ENCODE peak calls at places on chromosomes 4 and X, in ten cellular contexts. E is heart left ventricle, X is K562, P is aorta, K is HCT116, L is pancreas, N is substantia nigra, Q is thoracic aorta, T is mammary epithelial cell, S is endothelial cell of umbilical vein. C is an unnamed sample.

GRCh38 chrX:41956027-41956426 is 32.7 kb upstream of the CASK start:
- DNase-seq in E (no peak), X (peak), P (no peak), K (no peak), L (no peak), N (no peak), Q (no peak), T (peak), S (no peak), C (no peak)

GRCh38 chrX:82092307-82092706 is 890.4 kb downstream of the SH3BGRL start:
- DNase-seq in E (no peak), X (no peak), P (no peak), K (no peak), L (no peak), N (no peak), Q (no peak), T (no peak), S (no peak), C (no peak)

GRCh38 chrX:110146521-110146920 is 143.6 kb downstream of the TMEM164 start:
- DNase-seq in E (no peak), X (peak), P (no peak), K (peak), L (no peak), N (no peak), Q (no peak), T (peak), S (peak), C (no peak)

GRCh38 chrX:150478496-150479492 is 89.6 kb upstream of the MTM1 start:
- DNase-seq in E (no peak), X (no peak), P (no peak), K (no peak), L (no peak), N (no peak), Q (no peak), T (no peak), S (no peak), C (no peak)

GRCh38 chr4:177047070-177047850 is 254.5 kb upstream of the VEGFC start:
- DNase-seq in E (peak), X (peak), P (peak), K (peak), L (peak), N (peak), Q (no peak), T (peak), S (peak), C (peak)

GRCh38 chr4:8198906-8199593 is at the start of gene SH3TC1:
- DNase-seq in E (peak), X (peak), P (peak), K (peak), L (peak), N (peak), Q (peak), T (peak), S (peak), C (peak)

GRCh38 chr4:85720736-85721135 is 245.8 kb downstream of the ARHGAP24 start:
- DNase-seq in E (no peak), X (no peak), P (no peak), K (no peak), L (no peak), N (no peak), Q (no peak), T (peak), S (no peak), C (no peak)

GRCh38 chr4:134215636-134216340 is 14.2 kb upstream of the PABPC4L start:
- DNase-seq in E (no peak), X (no peak), P (no peak), K (no peak), L (no peak), N (no peak), Q (no peak), T (no peak), S (no peak), C (no peak)

GRCh38 chrX:71541546-71542022 is 8.7 kb downstream of the OGT start:
- DNase-seq in E (no peak), X (no peak), P (no peak), K (no peak), L (no peak), N (no peak), Q (no peak), T (peak), S (peak), C (no peak)

GRCh38 chrX:38817004-38817703 is 15.9 kb downstream of the MID1IP1 start:
- DNase-seq in E (peak), X (peak), P (no peak), K (no peak), L (no peak), N (no peak), Q (no peak), T (no peak), S (peak), C (no peak)

DNA sequence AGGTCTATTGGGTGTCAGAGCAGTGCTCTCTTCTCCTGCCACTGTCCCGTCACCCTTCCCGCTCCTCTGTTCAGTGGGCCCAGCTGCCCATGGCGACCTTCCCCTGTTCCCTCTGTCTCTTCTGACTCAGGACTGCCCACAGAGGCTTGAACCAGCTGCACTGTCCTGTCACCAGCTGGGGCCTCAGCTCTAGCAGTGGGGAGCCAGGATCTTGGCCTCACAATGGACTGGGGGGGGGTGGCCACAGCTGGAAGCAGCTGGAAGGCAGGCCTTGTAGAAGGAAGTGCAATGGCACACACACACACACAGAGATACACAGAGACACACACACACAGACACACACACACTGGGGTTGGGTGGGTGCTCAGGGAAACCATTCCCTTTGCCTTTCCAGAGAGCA is 114.0 kb upstream of the PJA1 start:
- DNase-seq in E (no peak), X (no peak), P (no peak), K (no peak), L (no peak), N (no peak), Q (no peak), T (no peak), S (no peak), C (no peak)
- H3K27ac ChIP-seq in E (no peak), X (no peak), P (no peak), K (no peak), L (no peak), N (no peak), Q (no peak), T (no peak), S (no peak), C (no peak)

GRCh38 chr4:2142630-2143427 is 83.7 kb downstream of the NAT8L start:
- DNase-seq in E (no peak), X (no peak), P (no peak), K (no peak), L (no peak), N (no peak), Q (no peak), T (no peak), S (no peak), C (no peak)
- H3K27ac ChIP-seq in E (no peak), X (no peak), P (no peak), K (no peak), L (no peak), N (peak), Q (no peak), T (no peak), S (no peak), C (peak)

GRCh38 chrX:70454441-70455365 is 10.1 kb downstream of the DLG3 start:
- DNase-seq in E (peak), X (peak), P (peak), K (peak), L (peak), N (peak), Q (no peak), T (peak), S (peak), C (no peak)
- H3K27ac ChIP-seq in E (peak), X (peak), P (peak), K (peak), L (peak), N (no peak), Q (peak), T (no peak), S (no peak), C (no peak)

DNA sequence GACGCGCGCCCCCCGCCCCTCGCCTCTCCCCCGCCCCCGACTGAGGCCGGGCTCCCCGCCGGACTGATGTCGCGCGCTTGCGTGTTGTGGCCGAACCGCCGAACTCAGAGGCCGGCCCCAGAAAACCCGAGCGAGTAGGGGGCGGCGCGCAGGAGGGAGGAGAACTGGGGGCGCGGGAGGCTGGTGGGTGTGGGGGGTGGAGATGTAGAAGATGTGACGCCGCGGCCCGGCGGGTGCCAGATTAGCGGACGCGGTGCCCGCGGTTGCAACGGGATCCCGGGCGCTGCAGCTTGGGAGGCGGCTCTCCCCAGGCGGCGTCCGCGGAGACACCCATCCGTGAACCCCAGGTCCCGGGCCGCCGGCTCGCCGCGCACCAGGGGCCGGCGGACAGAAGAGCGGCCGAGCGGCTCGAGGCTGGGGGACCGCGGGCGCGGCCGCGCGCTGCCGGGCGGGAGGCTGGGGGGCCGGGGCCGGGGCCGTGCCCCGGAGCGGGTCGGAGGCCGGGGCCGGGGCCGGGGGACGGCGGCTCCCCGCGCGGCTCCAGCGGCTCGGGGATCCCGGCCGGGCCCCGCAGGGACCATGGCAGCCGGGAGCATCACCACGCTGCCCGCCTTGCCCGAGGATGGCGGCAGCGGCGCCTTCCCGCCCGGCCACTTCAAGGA is at the start of gene FGF2:
- DNase-seq in E (peak), X (peak), P (peak), K (no peak), L (peak), N (peak), Q (peak), T (peak), S (peak), C (peak)
- H3K27ac ChIP-seq in E (peak), X (peak), P (peak), K (peak), L (no peak), N (peak), Q (peak), T (peak), S (peak), C (peak)

GRCh38 chr4:88200186-88200585 is 41.7 kb upstream of the ABCG2 start:
- DNase-seq in E (no peak), X (no peak), P (no peak), K (no peak), L (no peak), N (no peak), Q (no peak), T (no peak), S (no peak), C (no peak)

GRCh38 chr4:88189881-88190585 is 31.6 kb upstream of the ABCG2 start:
- DNase-seq in E (no peak), X (no peak), P (no peak), K (no peak), L (no peak), N (no peak), Q (no peak), T (no peak), S (no peak), C (no peak)

GRCh38 chr4:88196523-88197185 is 38.2 kb upstream of the ABCG2 start:
- DNase-seq in E (no peak), X (no peak), P (no peak), K (no peak), L (no peak), N (no peak), Q (no peak), T (no peak), S (no peak), C (no peak)

GRCh38 chr4:88191404-88191803 is 33.0 kb upstream of the ABCG2 start:
- DNase-seq in E (no peak), X (no peak), P (no peak), K (no peak), L (no peak), N (no peak), Q (no peak), T (no peak), S (no peak), C (no peak)

GRCh38 chr4:88195666-88196365 is 37.4 kb upstream of the ABCG2 start:
- DNase-seq in E (no peak), X (no peak), P (no peak), K (no peak), L (no peak), N (no peak), Q (no peak), T (no peak), S (no peak), C (no peak)
- H3K27ac ChIP-seq in E (no peak), X (no peak), P (no peak), K (no peak), L (no peak), N (no peak), Q (no peak), T (no peak), S (no peak), C (no peak)

GRCh38 chrX:24464498-24464835 is 619 bp upstream of the PDK3 start:
- DNase-seq in E (no peak), X (no peak), P (no peak), K (no peak), L (no peak), N (no peak), Q (no peak), T (no peak), S (no peak), C (no peak)

GRCh38 chrX:24468245-24468644 is 3.2 kb downstream of the PDK3 start:
- DNase-seq in E (no peak), X (no peak), P (no peak), K (no peak), L (no peak), N (no peak), Q (no peak), T (no peak), S (no peak), C (no peak)

GRCh38 chrX:24465524-24465850 is 401 bp downstream of the PDK3 start:
- DNase-seq in E (no peak), X (no peak), P (peak), K (no peak), L (no peak), N (no peak), Q (no peak), T (no peak), S (no peak), C (no peak)

GRCh38 chrX:24464836-24465523 is at the start of gene PDK3:
- DNase-seq in E (peak), X (peak), P (peak), K (peak), L (peak), N (peak), Q (peak), T (peak), S (peak), C (peak)

DNA sequence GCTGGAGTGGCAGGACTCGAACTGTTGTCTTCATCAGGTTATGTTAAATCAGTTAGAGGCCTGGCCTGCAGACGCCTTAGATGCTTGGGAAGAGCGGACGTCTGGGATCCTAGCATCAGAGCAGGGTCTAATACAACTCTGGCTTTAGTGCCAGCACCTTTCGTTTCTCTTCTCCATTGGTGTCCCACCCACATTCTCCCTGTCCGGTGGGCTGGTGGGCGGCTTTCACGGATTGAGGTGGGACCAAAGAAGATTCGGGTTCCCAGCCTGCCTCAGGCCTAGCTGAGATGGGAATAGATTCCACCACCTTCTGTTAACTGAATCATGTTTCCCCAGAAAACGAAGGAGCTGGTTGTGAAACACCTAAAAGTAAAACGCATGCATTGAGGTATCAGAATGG is 939 bp downstream of the PDK3 start:
- DNase-seq in E (no peak), X (no peak), P (no peak), K (no peak), L (no peak), N (no peak), Q (no peak), T (no peak), S (no peak), C (no peak)
- H3K27ac ChIP-seq in E (peak), X (no peak), P (peak), K (no peak), L (no peak), N (no peak), Q (peak), T (no peak), S (no peak), C (peak)

GRCh38 chrX:6095469-6095868 is 133.2 kb downstream of the NLGN4X start:
- DNase-seq in E (no peak), X (no peak), P (no peak), K (no peak), L (no peak), N (no peak), Q (no peak), T (no peak), S (no peak), C (no peak)
- H3K27ac ChIP-seq in E (no peak), X (no peak), P (no peak), K (no peak), L (no peak), N (no peak), Q (no peak), T (no peak), S (no peak), C (no peak)